ENCODE peak calls at places on chromosomes 3 and 15, in five cellular contexts. One of them, this sample, is unnamed.

GRCh38 chr3:127585163-127585812 is 5.2 kb downstream of the TPRA1 start:
- DNase-seq in fibroblast of lung: peak; percentile 21
- DNase-seq in MM.1S: no peak
- DNase-seq in Peyer's patch: no peak
- DNase-seq in breast epithelium: no peak
- DNase-seq in this sample: no peak

GRCh38 chr15:58114812-58115211 is 23.4 kb upstream of the AQP9 start:
- DNase-seq in fibroblast of lung: no peak
- DNase-seq in MM.1S: no peak
- DNase-seq in Peyer's patch: no peak
- DNase-seq in breast epithelium: no peak
- DNase-seq in this sample: no peak

GRCh38 chr3:168267179-168267578 is 171.5 kb upstream of the GOLIM4 start:
- DNase-seq in fibroblast of lung: no peak
- DNase-seq in MM.1S: peak; percentile 38
- DNase-seq in Peyer's patch: no peak
- DNase-seq in breast epithelium: no peak
- DNase-seq in this sample: no peak

GRCh38 chr15:78449220-78449999 is 11.4 kb downstream of the IREB2 start:
- DNase-seq in fibroblast of lung: no peak
- DNase-seq in MM.1S: no peak
- DNase-seq in Peyer's patch: no peak
- DNase-seq in breast epithelium: no peak
- DNase-seq in this sample: no peak

GRCh38 chr3:189277711-189278110 is 105.9 kb downstream of the TPRG1 start:
- DNase-seq in fibroblast of lung: peak; percentile 22
- DNase-seq in MM.1S: no peak
- DNase-seq in Peyer's patch: no peak
- DNase-seq in breast epithelium: no peak
- DNase-seq in this sample: no peak

GRCh38 chr3:113625724-113626348 is 70.6 kb downstream of the USF3 start:
- DNase-seq in fibroblast of lung: no peak
- DNase-seq in MM.1S: no peak
- DNase-seq in Peyer's patch: no peak
- DNase-seq in breast epithelium: no peak
- DNase-seq in this sample: no peak

GRCh38 chr3:128276577-128277183 is 123.4 kb downstream of the EEFSEC start:
- DNase-seq in fibroblast of lung: no peak
- DNase-seq in MM.1S: no peak
- DNase-seq in Peyer's patch: no peak
- DNase-seq in breast epithelium: no peak
- DNase-seq in this sample: no peak

GRCh38 chr3:4994823-4995499 is 15.7 kb downstream of the BHLHE40 start:
- DNase-seq in fibroblast of lung: peak; percentile 96
- DNase-seq in MM.1S: no peak
- DNase-seq in Peyer's patch: no peak
- DNase-seq in breast epithelium: peak; percentile 75
- DNase-seq in this sample: no peak

GRCh38 chr15:57861039-57861638 is 154.6 kb downstream of the POLR2M start:
- DNase-seq in fibroblast of lung: peak; percentile 46
- DNase-seq in MM.1S: peak; percentile 75
- DNase-seq in Peyer's patch: no peak
- DNase-seq in breast epithelium: no peak
- DNase-seq in this sample: peak; percentile 44

GRCh38 chr3:180359381-180360279 is 242.3 kb upstream of the TTC14 start:
- DNase-seq in fibroblast of lung: no peak
- DNase-seq in MM.1S: no peak
- DNase-seq in Peyer's patch: no peak
- DNase-seq in breast epithelium: no peak
- DNase-seq in this sample: no peak

GRCh38 chr3:71502066-71502465 is 81.5 kb downstream of the FOXP1 start:
- DNase-seq in fibroblast of lung: no peak
- DNase-seq in MM.1S: no peak
- DNase-seq in Peyer's patch: no peak
- DNase-seq in breast epithelium: no peak
- DNase-seq in this sample: no peak

GRCh38 chr3:72348357-72348756 is 499.9 kb downstream of the SHQ1 start:
- DNase-seq in fibroblast of lung: no peak
- DNase-seq in MM.1S: no peak
- DNase-seq in Peyer's patch: no peak
- DNase-seq in breast epithelium: no peak
- DNase-seq in this sample: no peak

GRCh38 chr3:111068574-111068973 is 3.0 kb upstream of the NECTIN3 start:
- DNase-seq in fibroblast of lung: no peak
- DNase-seq in MM.1S: no peak
- DNase-seq in Peyer's patch: no peak
- DNase-seq in breast epithelium: no peak
- DNase-seq in this sample: no peak

GRCh38 chr3:154749514-154749913 is 319.5 kb upstream of the GPR149 start:
- DNase-seq in fibroblast of lung: no peak
- DNase-seq in MM.1S: no peak
- DNase-seq in Peyer's patch: no peak
- DNase-seq in breast epithelium: no peak
- DNase-seq in this sample: no peak

GRCh38 chr3:191030491-191030890 is 168.0 kb upstream of the GMNC start:
- DNase-seq in fibroblast of lung: no peak
- DNase-seq in MM.1S: no peak
- DNase-seq in Peyer's patch: no peak
- DNase-seq in breast epithelium: no peak
- DNase-seq in this sample: no peak

GRCh38 chr3:134299185-134299887 is 48.7 kb upstream of the RYK start:
- DNase-seq in fibroblast of lung: peak; percentile 27
- DNase-seq in MM.1S: peak; percentile 33
- DNase-seq in Peyer's patch: no peak
- DNase-seq in breast epithelium: no peak
- DNase-seq in this sample: no peak
- TF ChIP-seq CTCF in fibroblast of lung: peak; percentile 59
- TF ChIP-seq CTCF in MM.1S: peak; percentile 32
- TF ChIP-seq CTCF in Peyer's patch: no peak
- TF ChIP-seq CTCF in breast epithelium: no peak
- TF ChIP-seq CTCF in this sample: peak; percentile 55

DNA sequence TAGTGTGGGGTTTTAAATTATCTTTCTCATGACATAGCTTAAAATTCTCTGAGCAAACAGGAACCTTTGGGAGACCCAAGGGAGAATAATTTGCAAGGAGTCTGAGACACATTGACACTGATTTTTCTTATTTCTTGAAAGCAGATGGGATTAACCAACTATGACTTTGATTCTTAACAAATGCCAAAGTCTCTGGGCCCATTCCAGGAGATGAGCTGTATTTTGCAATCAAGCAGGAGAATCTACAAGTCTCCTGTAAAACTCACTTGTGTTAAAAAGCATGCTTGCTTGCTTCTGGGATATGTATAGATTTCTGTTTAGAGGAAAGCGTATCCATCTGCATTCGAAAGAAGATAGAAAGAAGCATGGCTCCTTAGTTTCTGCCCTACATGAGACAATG is 71.3 kb upstream of the STT3B start:
- DNase-seq in fibroblast of lung: no peak
- DNase-seq in MM.1S: no peak
- DNase-seq in Peyer's patch: no peak
- DNase-seq in breast epithelium: no peak
- DNase-seq in this sample: no peak
- H3K27ac ChIP-seq in fibroblast of lung: no peak overlapping the region
- H3K27ac ChIP-seq in MM.1S: no peak overlapping the region
- H3K27ac ChIP-seq in Peyer's patch: peak overlapping the region; percentile 34
- H3K27ac ChIP-seq in breast epithelium: no peak overlapping the region
- H3K27ac ChIP-seq in this sample: no peak overlapping the region

DNA sequence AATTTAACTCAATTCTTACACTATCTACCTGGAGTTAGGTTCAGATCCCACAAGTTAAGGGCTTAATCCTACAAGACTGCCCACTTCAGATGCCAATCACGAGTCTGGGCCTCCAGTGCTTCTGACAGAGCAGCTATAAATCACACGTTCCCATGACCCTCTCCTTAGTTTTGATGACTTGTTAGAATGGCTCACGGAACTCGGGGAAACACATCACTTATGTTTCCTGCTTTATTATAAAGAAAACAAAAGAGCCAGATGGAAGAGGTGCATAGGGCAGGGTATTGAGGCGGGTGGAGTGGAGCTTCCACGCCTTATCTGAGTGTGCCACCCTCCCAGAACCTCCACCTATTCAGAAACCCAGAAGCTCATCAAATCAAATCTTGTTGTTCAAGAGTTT is 170.8 kb downstream of the MOBP start:
- DNase-seq in fibroblast of lung: peak; percentile 23
- DNase-seq in MM.1S: no peak
- DNase-seq in Peyer's patch: no peak
- DNase-seq in breast epithelium: no peak
- DNase-seq in this sample: no peak
- TF ChIP-seq CTCF in fibroblast of lung: no peak
- TF ChIP-seq CTCF in MM.1S: no peak
- TF ChIP-seq CTCF in Peyer's patch: no peak
- TF ChIP-seq CTCF in breast epithelium: no peak
- TF ChIP-seq CTCF in this sample: no peak

GRCh38 chr15:25862469-25863066 is 559 bp downstream of the ATP10A start:
- DNase-seq in fibroblast of lung: peak; percentile 34
- DNase-seq in MM.1S: no peak
- DNase-seq in Peyer's patch: no peak
- DNase-seq in breast epithelium: peak; percentile 69
- DNase-seq in this sample: no peak

GRCh38 chr15:25862087-25862468 is 1.0 kb downstream of the ATP10A start:
- DNase-seq in fibroblast of lung: peak; percentile 29
- DNase-seq in MM.1S: no peak
- DNase-seq in Peyer's patch: no peak
- DNase-seq in breast epithelium: no peak
- DNase-seq in this sample: no peak

GRCh38 chr15:25859838-25860645 is 3.1 kb downstream of the ATP10A start:
- DNase-seq in fibroblast of lung: no peak
- DNase-seq in MM.1S: no peak
- DNase-seq in Peyer's patch: no peak
- DNase-seq in breast epithelium: peak; percentile 77
- DNase-seq in this sample: no peak

GRCh38 chr15:25858952-25859760 is 4.0 kb downstream of the ATP10A start:
- DNase-seq in fibroblast of lung: no peak
- DNase-seq in MM.1S: no peak
- DNase-seq in Peyer's patch: no peak
- DNase-seq in breast epithelium: no peak
- DNase-seq in this sample: no peak

DNA sequence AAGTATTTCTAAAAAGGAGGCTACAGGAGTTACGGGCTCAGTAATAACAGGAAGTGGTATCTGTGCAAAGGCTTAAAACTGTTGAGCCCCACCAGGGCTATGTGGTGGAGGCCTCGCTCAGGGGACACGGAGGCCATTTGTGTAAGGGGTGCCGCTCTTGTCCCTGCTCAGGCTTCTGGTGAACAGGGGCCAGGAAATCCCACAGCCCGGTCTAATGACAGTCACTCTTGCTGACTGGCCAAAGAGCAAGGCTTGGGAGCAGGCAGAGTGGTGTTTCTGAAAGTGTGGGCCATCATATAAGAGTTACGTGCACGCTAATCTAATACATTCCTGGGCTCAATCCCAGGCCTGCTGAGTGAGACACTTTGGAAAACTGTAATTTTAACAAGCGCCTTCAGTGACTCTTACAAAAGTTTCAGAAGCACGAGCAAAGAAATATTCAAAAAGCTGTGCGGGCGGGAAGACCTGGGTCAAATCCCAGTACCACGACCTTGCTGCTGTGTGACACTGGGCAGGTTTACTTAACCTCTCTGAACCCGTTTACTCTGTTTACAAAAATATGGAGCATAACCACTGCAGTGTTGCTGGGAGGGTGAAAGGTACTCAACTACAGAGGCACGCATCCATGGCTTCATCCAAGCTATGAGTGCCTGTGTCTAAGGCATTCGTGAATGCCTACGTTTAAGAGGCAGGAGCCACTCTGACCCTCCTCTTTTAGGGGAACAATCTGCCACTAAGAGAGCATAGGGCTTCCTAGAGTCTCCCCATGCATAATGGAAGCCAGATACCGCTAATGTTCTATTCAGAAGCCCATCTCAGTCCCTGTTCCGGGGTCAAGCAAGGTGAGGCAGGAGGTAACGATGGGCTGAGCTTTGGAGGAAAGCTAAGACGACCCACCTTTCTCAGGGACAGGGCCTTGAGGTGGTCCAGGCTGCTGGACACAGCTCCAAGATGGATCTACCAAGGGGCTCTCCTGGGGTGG is 2.0 kb downstream of the ATP10A start:
- DNase-seq in fibroblast of lung: no peak
- DNase-seq in MM.1S: no peak
- DNase-seq in Peyer's patch: no peak
- DNase-seq in breast epithelium: no peak
- DNase-seq in this sample: no peak
- H3K27ac ChIP-seq in fibroblast of lung: peak overlapping the region; percentile 81
- H3K27ac ChIP-seq in MM.1S: no peak overlapping the region
- H3K27ac ChIP-seq in Peyer's patch: peak overlapping the region; percentile 80
- H3K27ac ChIP-seq in breast epithelium: peak overlapping the region; percentile 62
- H3K27ac ChIP-seq in this sample: no peak overlapping the region